ENCODE peak calls at places on chromosome 7, in seven cellular contexts. K is cardiac fibroblast, B is foreskin fibroblast, Z is kidney, V is dorsolateral prefrontal cortex, L is prostate gland, X is GM13977. Q is an unnamed sample.

GRCh38 chr7:46811529-46811928 is 770.4 kb downstream of the TNS3 start:
- DNase-seq in X (no peak), Z (peak), K (peak), L (no peak), V (no peak), B (peak), Q (no peak)

GRCh38 chr7:112546723-112547513 is 66.1 kb downstream of the LSMEM1 start:
- DNase-seq in K (peak), V (no peak), B (no peak), L (no peak), X (no peak), Z (no peak), Q (no peak)

GRCh38 chr7:26667514-26668133 is 196.8 kb downstream of the SKAP2 start:
- DNase-seq in V (peak), L (peak), K (peak), Z (peak), B (peak), X (no peak), Q (no peak)

GRCh38 chr7:44215531-44215930 is 14.8 kb downstream of the YKT6 start:
- DNase-seq in X (no peak), Z (peak), L (no peak), V (no peak), B (no peak), K (no peak), Q (no peak)

GRCh38 chr7:99837649-99838361 is 10.0 kb downstream of the CYP3A43 start:
- DNase-seq in B (peak), L (no peak), V (no peak), X (peak), K (peak), Z (no peak), Q (no peak)

GRCh38 chr7:33862946-33863814 is 42.2 kb upstream of the BMPER start:
- DNase-seq in L (no peak), V (peak), Z (no peak), K (no peak), X (no peak), B (no peak), Q (no peak)

GRCh38 chr7:103446046-103446520 is at the start of gene SLC26A5:
- DNase-seq in L (peak), K (no peak), V (no peak), B (peak), Z (peak), X (peak), Q (peak)

GRCh38 chr7:2611921-2612320 is 19.9 kb upstream of the TTYH3 start:
- DNase-seq in B (no peak), L (no peak), K (no peak), X (no peak), V (no peak), Z (no peak), Q (no peak)

GRCh38 chr7:45171946-45172345 is 14.4 kb downstream of the RAMP3 start:
- DNase-seq in K (no peak), L (no peak), X (no peak), V (no peak), Z (peak), B (no peak), Q (no peak)

GRCh38 chr7:115679976-115680375 is 350.6 kb downstream of the TFEC start:
- DNase-seq in X (no peak), B (peak), Z (no peak), V (no peak), K (peak), L (no peak), Q (no peak)

GRCh38 chr7:142248-142955 is 50.0 kb upstream of the FAM20C start:
- DNase-seq in L (peak), K (no peak), V (no peak), B (peak), X (no peak), Z (peak), Q (peak)

GRCh38 chr7:143320620-143321019 is 4.7 kb downstream of the CLCN1 start:
- DNase-seq in X (no peak), Z (peak), V (no peak), B (no peak), K (no peak), L (no peak), Q (no peak)

GRCh38 chr7:40175725-40176510 is 41.1 kb downstream of the SUGCT start:
- DNase-seq in Z (no peak), B (peak), V (no peak), X (no peak), L (no peak), K (peak), Q (peak)

GRCh38 chr7:98174334-98175259 is 36.6 kb upstream of the BHLHA15 start:
- DNase-seq in V (no peak), Z (no peak), B (no peak), K (no peak), X (no peak), L (peak), Q (peak)

GRCh38 chr7:13989138-13989943 is at the start of gene ETV1:
- DNase-seq in V (peak), L (peak), K (peak), B (peak), X (no peak), Z (peak), Q (peak)

GRCh38 chr7:7911339-7911738 is 57.3 kb upstream of the GLCCI1 start:
- DNase-seq in B (peak), X (no peak), Z (no peak), V (no peak), K (peak), L (no peak), Q (no peak)

GRCh38 chr7:20598479-20599419 is 16.7 kb upstream of the ABCB5 start:
- DNase-seq in Z (no peak), X (peak), K (peak), B (peak), V (no peak), L (no peak), Q (no peak)

GRCh38 chr7:2573747-2574146 is 15.0 kb downstream of the IQCE start:
- DNase-seq in Z (no peak), K (no peak), L (no peak), X (no peak), V (no peak), B (no peak), Q (no peak)

GRCh38 chr7:128323489-128324362 is 20.0 kb downstream of the RBM28 start:
- DNase-seq in X (no peak), K (peak), B (peak), L (no peak), V (no peak), Z (no peak), Q (no peak)

GRCh38 chr7:151340794-151341356 is 737 bp upstream of the NUB1 start:
- DNase-seq in L (no peak), V (no peak), K (no peak), X (no peak), B (no peak), Z (no peak), Q (no peak)
- TF ChIP-seq CTCF in L (no peak), V (no peak), K (peak), X (no peak), B (no peak), Z (no peak), Q (no peak)

DNA sequence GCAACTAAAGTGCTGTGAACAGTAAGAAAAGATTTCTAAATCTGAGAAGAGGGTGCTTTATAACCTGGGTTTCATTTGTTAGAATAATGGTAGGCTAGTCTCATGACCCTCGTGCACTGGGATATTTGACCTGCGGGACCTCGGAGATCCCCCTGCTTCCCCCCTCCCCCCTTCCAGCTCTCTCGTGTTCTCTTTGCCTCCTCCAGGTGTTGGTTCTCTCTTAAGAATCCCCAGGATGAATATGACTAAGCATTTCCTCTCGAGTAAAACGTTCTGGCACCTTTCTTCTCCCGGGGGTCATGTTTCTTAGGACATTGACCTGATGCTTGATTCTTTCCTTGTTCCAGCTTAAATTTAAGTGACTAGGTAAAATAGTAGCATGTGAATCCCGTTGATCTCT is 71.2 kb downstream of the SHH start:
- DNase-seq in Z (no peak), B (no peak), L (no peak), X (no peak), V (no peak), K (no peak), Q (no peak)
- TF ChIP-seq CTCF in Z (no peak), B (no peak), L (no peak), X (no peak), V (no peak), K (no peak), Q (no peak)

DNA sequence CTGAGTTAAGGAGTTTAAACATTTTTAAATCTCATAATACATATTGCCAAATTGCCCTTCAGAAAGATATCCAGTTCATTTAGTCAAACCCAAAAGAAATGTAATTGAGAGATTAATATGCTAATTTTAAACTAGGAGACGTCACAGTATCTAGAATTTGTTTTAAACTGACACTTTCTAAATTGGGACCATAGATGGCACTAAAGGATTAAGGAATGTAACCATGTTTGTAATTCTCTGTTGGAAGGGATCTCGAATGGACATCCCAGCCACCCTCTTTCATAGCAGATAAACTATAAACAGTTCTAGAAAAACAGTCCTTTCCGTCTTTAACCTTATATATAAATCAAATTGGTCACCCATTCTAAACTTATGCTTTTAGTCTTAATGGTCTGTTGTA is 30.0 kb upstream of the SAMD9L start:
- DNase-seq in X (no peak), B (peak), V (no peak), Z (no peak), K (peak), L (no peak), Q (no peak)
- TF ChIP-seq CTCF in X (no peak), B (no peak), V (peak), Z (peak), K (no peak), L (no peak), Q (no peak)

GRCh38 chr7:12684733-12685132 is 2.7 kb upstream of the ARL4A start:
- DNase-seq in L (no peak), X (no peak), Z (no peak), K (no peak), B (no peak), V (no peak), Q (no peak)

GRCh38 chr7:12685550-12685949 is 1.9 kb upstream of the ARL4A start:
- DNase-seq in Z (no peak), B (peak), V (peak), L (no peak), K (peak), X (no peak), Q (peak)

GRCh38 chr7:12686234-12686893 is 1.1 kb upstream of the ARL4A start:
- DNase-seq in B (peak), V (peak), L (peak), Z (peak), X (peak), K (peak), Q (peak)

GRCh38 chr7:12684186-12684585 is 3.2 kb upstream of the ARL4A start:
- DNase-seq in B (no peak), L (no peak), Z (no peak), X (no peak), V (no peak), K (no peak), Q (no peak)

GRCh38 chr7:12683678-12684077 is 3.8 kb upstream of the ARL4A start:
- DNase-seq in V (no peak), L (no peak), B (peak), X (no peak), Z (no peak), K (peak), Q (no peak)
- TF ChIP-seq CTCF in V (peak), L (no peak), B (no peak), X (peak), Z (peak), K (peak), Q (no peak)

GRCh38 chr7:76294344-76295024 is 8.0 kb upstream of the HSPB1 start:
- DNase-seq in Z (peak), X (no peak), L (peak), V (peak), K (peak), B (peak), Q (peak)
- TF ChIP-seq CTCF in Z (no peak), X (no peak), L (no peak), V (peak), K (no peak), B (no peak), Q (no peak)

GRCh38 chr7:30028749-30029635 is 780 bp downstream of the PLEKHA8 start:
- DNase-seq in K (peak), V (peak), B (peak), L (peak), Z (peak), X (peak), Q (no peak)

GRCh38 chr7:30027915-30028748 is at the start of gene PLEKHA8:
- DNase-seq in K (peak), B (peak), V (peak), Z (peak), L (peak), X (peak), Q (peak)

GRCh38 chr7:30027065-30027456 is 559 bp upstream of the FKBP14 start:
- DNase-seq in L (peak), V (no peak), Z (no peak), X (peak), B (peak), K (peak), Q (no peak)

GRCh38 chr7:30032310-30033125 is 4.3 kb downstream of the PLEKHA8 start:
- DNase-seq in B (peak), X (no peak), Z (no peak), V (no peak), K (peak), L (no peak), Q (no peak)

GRCh38 chr7:30029696-30030095 is 1.5 kb downstream of the PLEKHA8 start:
- DNase-seq in L (no peak), Z (no peak), V (no peak), K (peak), B (no peak), X (peak), Q (no peak)
- TF ChIP-seq CTCF in L (no peak), Z (no peak), V (no peak), K (no peak), B (no peak), X (no peak), Q (no peak)

GRCh38 chr7:149028346-149029109 is at the start of gene PDIA4:
- DNase-seq in V (peak), Z (peak), X (peak), L (peak), B (peak), K (peak), Q (peak)
- TF ChIP-seq CTCF in V (peak), Z (no peak), X (no peak), L (no peak), B (no peak), K (peak), Q (no peak)

GRCh38 chr7:91046322-91047088 is 217.7 kb upstream of the FZD1 start:
- DNase-seq in V (no peak), B (peak), Z (no peak), L (no peak), K (peak), X (no peak), Q (no peak)
- TF ChIP-seq CTCF in V (peak), B (no peak), Z (peak), L (no peak), K (peak), X (peak), Q (peak)

Q was measured in pancreas.